ENCODE peak calls at places on chromosomes 1 and 21, in four cellular contexts. V is A549, Q is tibial nerve, F is HEK293T. D is an unnamed sample.

GRCh38 chr1:78892251-78892650 is 114.3 kb downstream of the ADGRL4 start:
- DNase-seq in V (no peak), Q (no peak), F (no peak), D (no peak)

GRCh38 chr1:33004628-33005027 is 32.1 kb downstream of the AK2 start:
- DNase-seq in V (no peak), Q (no peak), F (no peak), D (no peak)

GRCh38 chr1:154970631-154971340 is at the start of gene SHC1:
- DNase-seq in V (peak; percentile 93), Q (peak; percentile 93), F (peak; percentile 79), D (peak; percentile 77)

GRCh38 chr21:26471116-26471505 is 102.0 kb downstream of the CYYR1 start:
- DNase-seq in V (no peak), Q (no peak), F (no peak), D (no peak)

GRCh38 chr1:29420196-29420595 is 183.9 kb downstream of the PTPRU start:
- DNase-seq in V (no peak), Q (no peak), F (no peak), D (no peak)

GRCh38 chr1:150429805-150430204 is 57.4 kb upstream of the TARS2 start:
- DNase-seq in V (peak; percentile 40), Q (no peak), F (peak; percentile 22), D (no peak)

GRCh38 chr1:27864264-27864895 is 8.0 kb upstream of the THEMIS2 start:
- DNase-seq in V (no peak), Q (no peak), F (no peak), D (no peak)

GRCh38 chr1:110483308-110483685 is 32.3 kb downstream of the PROK1 start:
- DNase-seq in V (no peak), Q (no peak), F (no peak), D (no peak)

GRCh38 chr1:234845097-234845660 is 235.2 kb upstream of the IRF2BP2 start:
- DNase-seq in V (no peak), Q (no peak), F (no peak), D (no peak)

GRCh38 chr1:47875831-47876586 is 121.2 kb downstream of the TRABD2B start:
- DNase-seq in V (peak; percentile 60), Q (no peak), F (no peak), D (no peak)

GRCh38 chr1:31007462-31007991 is 58.0 kb downstream of the PUM1 start:
- DNase-seq in V (no peak), Q (no peak), F (no peak), D (no peak)

GRCh38 chr1:236206548-236206947 is 64.2 kb downstream of the GPR137B start:
- DNase-seq in V (no peak), Q (peak; percentile 17), F (peak; percentile 59), D (no peak)

GRCh38 chr1:9233241-9233941 is 1.2 kb upstream of the H6PD start:
- DNase-seq in V (no peak), Q (peak; percentile 83), F (no peak), D (peak; percentile 81)

GRCh38 chr1:19066248-19066873 is 109.9 kb upstream of the IFFO2 start:
- DNase-seq in V (no peak), Q (no peak), F (no peak), D (no peak)

GRCh38 chr1:65449214-65449823 is 28.9 kb downstream of the LEPR start:
- DNase-seq in V (no peak), Q (no peak), F (no peak), D (no peak)

GRCh38 chr1:41435570-41436178 is 48.8 kb downstream of the EDN2 start:
- DNase-seq in V (no peak), Q (no peak), F (no peak), D (no peak)

GRCh38 chr1:22388666-22389455 is 62.8 kb upstream of the ZBTB40 start:
- DNase-seq in V (peak; percentile 11), Q (no peak), F (no peak), D (no peak)

GRCh38 chr1:22861764-22862440 is 110.8 kb downstream of the LACTBL1 start:
- DNase-seq in V (peak; percentile 46), Q (peak; percentile 41), F (peak; percentile 70), D (no peak)

GRCh38 chr21:35932232-35932911 is 128.0 kb downstream of the SETD4 start:
- DNase-seq in V (peak; percentile 13), Q (peak; percentile 52), F (no peak), D (no peak)

GRCh38 chr1:230277201-230277771 is 148.8 kb downstream of the PGBD5 start:
- DNase-seq in V (no peak), Q (no peak), F (no peak), D (no peak)

GRCh38 chr1:64505232-64505943 is 35.5 kb downstream of the CACHD1 start:
- DNase-seq in V (peak; percentile 14), Q (no peak), F (peak; percentile 70), D (no peak)

GRCh38 chr1:117171900-117172501 is 38.7 kb downstream of the VTCN1 start:
- DNase-seq in V (no peak), Q (peak; percentile 8), F (no peak), D (no peak)

GRCh38 chr1:245290836-245291235 is 136.1 kb downstream of the KIF26B start:
- DNase-seq in V (no peak), Q (no peak), F (no peak), D (no peak)

GRCh38 chr1:153355445-153356071 is 2.1 kb upstream of the S100A9 start:
- DNase-seq in V (peak; percentile 75), Q (no peak), F (peak; percentile 79), D (no peak)

GRCh38 chr1:181101581-181102226 is 13.2 kb downstream of the IER5 start:
- DNase-seq in V (no peak), Q (no peak), F (no peak), D (no peak)

GRCh38 chr1:181127898-181128453 is 39.5 kb downstream of the IER5 start:
- DNase-seq in V (peak; percentile 51), Q (no peak), F (no peak), D (no peak)

GRCh38 chr1:201426395-201427310 is 5.1 kb upstream of the TNNI1 start:
- DNase-seq in V (no peak), Q (no peak), F (no peak), D (no peak)

GRCh38 chr1:21638531-21639341 is 30.4 kb downstream of the RAP1GAP start:
- DNase-seq in V (peak; percentile 79), Q (no peak), F (no peak), D (no peak)

GRCh38 chr1:173330149-173330951 is 123.2 kb upstream of the TNFSF4 start:
- DNase-seq in V (peak; percentile 59), Q (no peak), F (no peak), D (no peak)

GRCh38 chr1:17193222-17194132 is 11.5 kb upstream of the PADI1 start:
- DNase-seq in V (no peak), Q (no peak), F (no peak), D (no peak)

GRCh38 chr1:53066433-53066832 is 4.4 kb downstream of the PODN start:
- DNase-seq in V (no peak), Q (no peak), F (no peak), D (no peak)

GRCh38 chr1:35726814-35727433 is 8.2 kb upstream of the C1orf216 start:
- DNase-seq in V (peak; percentile 52), Q (peak; percentile 48), F (peak; percentile 81), D (no peak)

GRCh38 chr1:221644176-221644510 is 97.7 kb downstream of the DUSP10 start:
- DNase-seq in V (no peak), Q (no peak), F (no peak), D (no peak)